ENCODE peak calls at places on chromosomes 4 and X, in four cellular contexts. X is HCT116, C is H1, Z is GM12878. T is an unnamed sample.

GRCh38 chrX:103253608-103254007 is 1.3 kb downstream of the TCEAL8 start:
- DNase-seq in X (no peak), C (no peak), Z (no peak), T (peak)

GRCh38 chrX:43592597-43592996 is 63.5 kb upstream of the MAOA start:
- DNase-seq in X (no peak), C (no peak), Z (no peak), T (no peak)

GRCh38 chr4:7066493-7066892 is 1.4 kb downstream of the GRPEL1 start:
- DNase-seq in X (no peak), C (no peak), Z (no peak), T (no peak)

GRCh38 chr4:128287159-128287870 is at the start of gene PGRMC2:
- DNase-seq in X (no peak), C (peak), Z (no peak), T (peak)

GRCh38 chr4:2007804-2008670 is 737 bp downstream of the NELFA start:
- DNase-seq in X (no peak), C (no peak), Z (no peak), T (peak)

GRCh38 chrX:100748133-100748532 is 16.2 kb upstream of the SYTL4 start:
- DNase-seq in X (peak), C (no peak), Z (no peak), T (no peak)

GRCh38 chr4:141802324-141802723 is 165.9 kb downstream of the IL15 start:
- DNase-seq in X (no peak), C (no peak), Z (no peak), T (no peak)

GRCh38 chrX:77014655-77015377 is 432.4 kb upstream of the FGF16 start:
- DNase-seq in X (no peak), C (peak), Z (no peak), T (peak)

GRCh38 chr4:168744021-168744420 is 247.2 kb downstream of the PALLD start:
- DNase-seq in X (no peak), C (no peak), Z (no peak), T (no peak)

GRCh38 chr4:41882622-41883347 is 52.4 kb upstream of the TMEM33 start:
- DNase-seq in X (no peak), C (peak), Z (no peak), T (peak)

GRCh38 chr4:15754323-15754722 is 23.8 kb upstream of the CD38 start:
- DNase-seq in X (no peak), C (no peak), Z (no peak), T (no peak)

GRCh38 chrX:73849054-73849453 is 286.1 kb downstream of the CHIC1 start:
- DNase-seq in X (no peak), C (no peak), Z (no peak), T (no peak)

GRCh38 chr4:123488916-123489315 is 92.3 kb downstream of the SPRY1 start:
- DNase-seq in X (peak), C (no peak), Z (peak), T (peak)

GRCh38 chrX:109839694-109840358 is 106.8 kb upstream of the ACSL4 start:
- DNase-seq in X (peak), C (peak), Z (no peak), T (peak)

GRCh38 chr4:15755321-15755750 is 22.8 kb upstream of the CD38 start:
- DNase-seq in X (no peak), C (no peak), Z (no peak), T (no peak)

GRCh38 chr4:4590496-4590895 is 48.6 kb upstream of the STX18 start:
- DNase-seq in X (no peak), C (no peak), Z (no peak), T (no peak)

GRCh38 chr4:92198711-92199110 is 105.1 kb upstream of the GRID2 start:
- DNase-seq in X (no peak), C (no peak), Z (no peak), T (no peak)

GRCh38 chr4:151098191-151098590 is 1.2 kb upstream of the RPS3A start:
- DNase-seq in X (no peak), C (no peak), Z (no peak), T (no peak)

GRCh38 chrX:11786862-11787261 is 28.8 kb downstream of the MSL3 start:
- DNase-seq in X (no peak), C (no peak), Z (no peak), T (no peak)

GRCh38 chr4:26568446-26568994 is 15.4 kb upstream of the TBC1D19 start:
- DNase-seq in X (peak), C (no peak), Z (no peak), T (no peak)

GRCh38 chr4:169416997-169417396 is 146.2 kb upstream of the SH3RF1 start:
- DNase-seq in X (no peak), C (no peak), Z (no peak), T (no peak)

GRCh38 chrX:54891573-54891972 is 29.1 kb upstream of the TRO start:
- DNase-seq in X (peak), C (no peak), Z (no peak), T (peak)

GRCh38 chr4:153403761-153404160 is 59.3 kb downstream of the MND1 start:
- DNase-seq in X (no peak), C (no peak), Z (no peak), T (no peak)

GRCh38 chrX:100447563-100448397 is 37.7 kb upstream of the PCDH19 start:
- DNase-seq in X (peak), C (peak), Z (no peak), T (peak)

GRCh38 chr4:7295917-7296660 is 103.8 kb downstream of the SORCS2 start:
- DNase-seq in X (peak), C (peak), Z (no peak), T (peak)

GRCh38 chr4:82525287-82525898 is 36.4 kb downstream of the TMEM150C start:
- DNase-seq in X (no peak), C (no peak), Z (no peak), T (no peak)

GRCh38 chr4:55611358-55612059 is 19.5 kb upstream of the PDCL2 start:
- DNase-seq in X (no peak), C (no peak), Z (no peak), T (no peak)

GRCh38 chr4:102869569-102870227 is 906 bp downstream of the CISD2 start:
- DNase-seq in X (no peak), C (no peak), Z (no peak), T (peak)

GRCh38 chr4:113961322-113961698 is 18.1 kb downstream of the ARSJ start:
- DNase-seq in X (no peak), C (no peak), Z (no peak), T (no peak)

GRCh38 chr4:184356366-184356765 is 118.0 kb downstream of the IRF2 start:
- DNase-seq in X (no peak), C (peak), Z (no peak), T (no peak)

GRCh38 chr4:40672528-40673522 is 43.2 kb upstream of the RBM47 start:
- DNase-seq in X (peak), C (no peak), Z (peak), T (peak)

GRCh38 chr4:77599378-77599777 is 6.2 kb upstream of the CXCL13 start:
- DNase-seq in X (peak), C (no peak), Z (no peak), T (peak)

GRCh38 chr4:111761531-111761930 is 383.7 kb upstream of the FAM241A start:
- DNase-seq in X (no peak), C (no peak), Z (no peak), T (no peak)

GRCh38 chr4:87092389-87093141 is 127.9 kb downstream of the KLHL8 start:
- DNase-seq in X (peak), C (no peak), Z (no peak), T (peak)

GRCh38 chrX:115192244-115192700 is 3.1 kb downstream of the RBMXL3 start:
- DNase-seq in X (no peak), C (no peak), Z (no peak), T (no peak)

GRCh38 chr4:86522349-86522748 is 71.8 kb upstream of the PTPN13 start:
- DNase-seq in X (no peak), C (no peak), Z (no peak), T (no peak)

GRCh38 chr4:82611982-82612381 is 50.2 kb upstream of the TMEM150C start:
- DNase-seq in X (no peak), C (no peak), Z (no peak), T (no peak)

GRCh38 chrX:151695583-151695930 is 299 bp downstream of the PRRG3 start:
- DNase-seq in X (no peak), C (no peak), Z (no peak), T (no peak)

DNA sequence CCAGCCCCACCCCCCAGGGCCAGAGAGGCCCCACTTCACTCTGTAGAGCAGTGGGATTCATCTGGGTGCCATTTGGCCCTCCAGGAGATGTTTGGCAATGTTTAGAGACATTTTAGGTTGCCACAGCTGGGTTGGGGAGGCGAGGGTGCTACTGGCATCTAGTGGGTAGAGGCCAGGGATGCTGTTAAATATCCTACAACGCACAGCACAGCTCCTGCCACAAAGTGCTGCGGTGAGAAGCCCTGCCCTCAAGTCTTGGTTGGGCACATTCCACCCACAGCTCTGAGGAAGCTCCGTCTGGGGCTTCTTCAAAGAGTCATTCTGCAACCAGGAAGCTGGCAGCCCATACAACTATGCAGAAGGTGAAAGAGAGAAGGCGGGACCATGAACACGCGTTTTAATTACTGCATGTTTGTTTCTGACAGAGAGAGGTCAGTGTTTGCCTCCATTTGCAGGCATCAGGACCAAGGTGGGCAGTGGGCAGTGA is 48.1 kb upstream of the FAM9C start:
- DNase-seq in X (no peak), C (no peak), Z (peak), T (no peak)
- TF ChIP-seq EGR1 in X (no peak), C (no peak), Z (peak), T (no peak)

GRCh38 chr4:137735561-137736104 is 203.3 kb upstream of the PCDH18 start:
- DNase-seq in X (no peak), C (no peak), Z (no peak), T (no peak)
- TF ChIP-seq EGR1 in X (no peak), C (no peak), Z (no peak), T (no peak)

GRCh38 chrX:9235722-9236121 is 201.8 kb upstream of the FAM9B start:
- DNase-seq in X (no peak), C (no peak), Z (no peak), T (no peak)
- TF ChIP-seq EGR1 in X (no peak), C (no peak), Z (no peak), T (no peak)

GRCh38 chrX:29746326-29746725 is 469.0 kb upstream of the MAGEB2 start:
- DNase-seq in X (no peak), C (no peak), Z (no peak), T (no peak)
- TF ChIP-seq EGR1 in X (no peak), C (no peak), Z (no peak), T (no peak)

DNA sequence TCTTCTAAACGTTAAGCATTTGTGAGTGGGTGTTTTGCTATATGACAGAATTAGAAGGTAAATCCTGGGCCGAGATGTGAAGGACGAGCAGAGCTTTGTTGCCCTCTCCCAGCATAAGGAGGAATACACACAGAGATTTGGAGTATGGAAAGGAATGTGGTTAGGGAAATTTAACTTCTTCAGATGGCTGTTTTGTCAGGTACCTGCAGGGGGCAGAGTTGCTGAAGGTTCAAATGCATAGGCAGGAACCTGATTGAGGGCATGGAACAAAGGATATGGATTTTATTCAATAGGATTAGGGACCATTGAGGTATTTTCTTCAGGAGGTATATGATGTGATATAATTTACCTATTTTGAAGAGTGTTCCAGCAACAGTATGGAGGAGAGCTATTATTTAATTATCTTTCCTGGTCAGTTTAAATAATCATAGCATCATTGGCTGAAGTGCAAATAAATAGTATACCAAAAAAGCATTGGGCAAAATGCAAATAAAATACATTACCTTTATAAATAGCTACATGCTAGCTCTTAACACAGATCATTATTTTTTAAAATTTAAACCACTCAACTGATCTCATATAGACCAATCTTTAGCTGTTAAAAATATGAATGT is 143.6 kb downstream of the SLIT2 start:
- DNase-seq in X (peak), C (peak), Z (no peak), T (peak)
- TF ChIP-seq EGR1 in X (no peak), C (no peak), Z (no peak), T (no peak)

T was measured in K562.